ENCODE peak calls at places on chromosomes 16 and 17, in eight cellular contexts. P is CD8-positive, alpha-beta memory T cell; T is effector memory CD4-positive, alpha-beta T cell; E is tibial artery; S is adipocyte; C is neural progenitor cell; D is H1; Y is A549. H is an unnamed sample.

GRCh38 chr16:66617728-66618127 is 13.2 kb downstream of the CMTM3 start:
- DNase-seq in Y (no peak), C (no peak), D (no peak), P (no peak), T (no peak), E (peak; percentile 35), S (no peak), H (no peak)

GRCh38 chr17:38421224-38421841 is 6.9 kb upstream of the ARHGAP23 start:
- DNase-seq in E (no peak), S (peak; percentile 68), Y (no peak), P (no peak), D (no peak), T (no peak), C (peak; percentile 52), H (no peak)

GRCh38 chr17:45660474-45660873 is 123.6 kb upstream of the CRHR1 start:
- DNase-seq in S (no peak), Y (no peak), C (peak; percentile 79), D (no peak), E (peak; percentile 32), P (no peak), T (no peak), H (no peak)

GRCh38 chr17:40819528-40820125 is 2.8 kb downstream of the KRT10 start:
- DNase-seq in T (no peak), D (no peak), Y (peak; percentile 21), S (peak; percentile 44), E (no peak), C (no peak), P (no peak), H (no peak)

GRCh38 chr17:49573510-49574282 is 2.0 kb upstream of the NXPH3 start:
- DNase-seq in T (no peak), S (no peak), E (peak; percentile 72), P (no peak), C (no peak), Y (no peak), D (no peak), H (no peak)

GRCh38 chr17:40309938-40310510 is 1.0 kb downstream of the RARA start:
- DNase-seq in Y (no peak), P (peak; percentile 35), C (no peak), T (no peak), E (no peak), D (no peak), S (no peak), H (no peak)

GRCh38 chr16:3112058-3112880 is at the start of gene ZNF205:
- DNase-seq in P (no peak), E (peak; percentile 83), T (no peak), D (no peak), C (peak; percentile 85), S (peak; percentile 85), Y (peak; percentile 94), H (no peak)

GRCh38 chr16:66832661-66833305 is 2.0 kb upstream of the NAE1 start:
- DNase-seq in P (no peak), C (no peak), E (no peak), D (no peak), S (peak; percentile 61), T (no peak), Y (no peak), H (no peak)

GRCh38 chr16:22183901-22184614 is 21.8 kb downstream of the SDR42E2 start:
- DNase-seq in S (no peak), P (peak; percentile 24), D (no peak), C (peak; percentile 53), Y (no peak), T (no peak), E (no peak), H (no peak)

GRCh38 chr17:65290616-65291015 is 153.4 kb downstream of the RGS9 start:
- DNase-seq in D (no peak), P (no peak), T (no peak), C (no peak), S (no peak), Y (no peak), E (no peak), H (no peak)

GRCh38 chr17:18006495-18007239 is 32.3 kb downstream of the ATPAF2 start:
- DNase-seq in D (no peak), P (no peak), S (no peak), Y (no peak), T (no peak), E (no peak), C (peak; percentile 46), H (no peak)

GRCh38 chr17:7204335-7204734 is 15.3 kb downstream of the DLG4 start:
- DNase-seq in T (no peak), Y (no peak), S (no peak), C (no peak), E (no peak), D (no peak), P (no peak), H (no peak)
- H3K4me1 ChIP-seq in T (peaks cover 16% of the 10 kb centered on the region), Y (peaks cover 12% of the 10 kb centered on the region), S (peaks cover 7% of the 10 kb centered on the region), C (peaks cover 34% of the 10 kb centered on the region), E (peaks cover 18% of the 10 kb centered on the region), D (peaks cover 27% of the 10 kb centered on the region), P (peaks cover 20% of the 10 kb centered on the region), H (peaks cover 21% of the 10 kb centered on the region)

GRCh38 chr16:85195271-85195647 is 83.0 kb upstream of the CIBAR2 start:
- DNase-seq in E (no peak), P (no peak), T (no peak), C (no peak), Y (no peak), S (no peak), D (no peak), H (no peak)
- H3K4me1 ChIP-seq in E (peaks cover 19% of the 10 kb centered on the region), P (no peaks in the 10 kb centered on the region), T (no peaks in the 10 kb centered on the region), C (no peaks in the 10 kb centered on the region), Y (peaks cover 9% of the 10 kb centered on the region), S (peaks cover 60% of the 10 kb centered on the region), D (no peaks in the 10 kb centered on the region), H (no peaks in the 10 kb centered on the region)

GRCh38 chr16:70689035-70689969 is 3.4 kb upstream of the MTSS2 start:
- DNase-seq in D (no peak), S (no peak), Y (no peak), C (no peak), T (no peak), E (peak; percentile 86), P (no peak), H (peak; percentile 18)
- H3K4me1 ChIP-seq in D (peaks cover 30% of the 10 kb centered on the region), S (peaks cover 79% of the 10 kb centered on the region), Y (peaks cover 85% of the 10 kb centered on the region), C (peaks cover 26% of the 10 kb centered on the region), T (peaks cover 3% of the 10 kb centered on the region), E (peaks cover 89% of the 10 kb centered on the region), P (no peaks in the 10 kb centered on the region), H (peaks cover 7% of the 10 kb centered on the region)

GRCh38 chr16:12260119-12260646 is 283.6 kb downstream of the SNX29 start:
- DNase-seq in P (no peak), T (no peak), Y (no peak), E (no peak), S (no peak), C (no peak), D (no peak), H (no peak)

GRCh38 chr16:12256880-12257279 is 280.3 kb downstream of the SNX29 start:
- DNase-seq in P (no peak), C (no peak), T (no peak), E (no peak), Y (no peak), D (no peak), S (no peak), H (no peak)

GRCh38 chr16:12257926-12258561 is 281.5 kb downstream of the SNX29 start:
- DNase-seq in D (no peak), P (no peak), C (peak; percentile 41), Y (no peak), T (no peak), E (peak; percentile 45), S (no peak), H (no peak)

GRCh38 chr16:12259258-12259657 is 282.7 kb downstream of the SNX29 start:
- DNase-seq in S (no peak), T (no peak), D (no peak), C (no peak), E (no peak), Y (no peak), P (no peak), H (no peak)

DNA sequence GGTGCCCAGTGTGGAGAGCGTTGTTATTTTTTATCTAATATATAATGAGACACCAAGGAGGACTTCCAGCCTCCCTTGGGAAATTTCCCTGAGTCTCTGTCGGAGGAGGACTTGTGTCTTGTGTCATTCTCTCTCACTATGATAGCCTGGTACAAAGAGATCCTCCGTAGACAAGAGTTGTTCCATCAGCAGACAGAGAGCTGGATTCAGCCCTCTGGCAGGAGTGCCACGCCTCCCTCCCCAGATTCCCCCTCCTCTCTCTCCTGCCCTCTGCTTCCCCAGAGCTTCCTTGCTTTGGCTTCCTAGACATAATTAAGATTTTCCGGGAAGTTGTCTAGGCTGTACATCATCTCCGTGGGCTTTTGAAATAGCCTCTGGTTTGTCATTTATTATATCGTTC is 282.3 kb downstream of the SNX29 start:
- DNase-seq in P (no peak), E (no peak), S (no peak), C (no peak), Y (no peak), D (no peak), T (no peak), H (no peak)
- H3K4me1 ChIP-seq in P (no peaks in the 10 kb centered on the region), E (no peaks in the 10 kb centered on the region), S (no peaks in the 10 kb centered on the region), C (peaks cover 6% of the 10 kb centered on the region), Y (peaks cover 15% of the 10 kb centered on the region), D (no peaks in the 10 kb centered on the region), T (no peaks in the 10 kb centered on the region), H (no peaks in the 10 kb centered on the region)

GRCh38 chr16:14298374-14299122 is 227.4 kb downstream of the MRTFB start:
- DNase-seq in P (no peak), D (no peak), C (no peak), S (no peak), E (no peak), Y (no peak), T (no peak), H (no peak)

GRCh38 chr16:14302399-14303181 is 231.5 kb downstream of the MRTFB start:
- DNase-seq in T (no peak), C (peak; percentile 79), E (no peak), S (peak; percentile 64), D (no peak), Y (no peak), P (peak; percentile 33), H (no peak)

GRCh38 chr16:14301150-14302030 is 230.3 kb downstream of the MRTFB start:
- DNase-seq in T (no peak), Y (peak; percentile 65), S (peak; percentile 60), D (no peak), C (peak; percentile 42), E (peak; percentile 80), P (peak; percentile 36), H (no peak)

GRCh38 chr16:14302031-14302398 is 230.9 kb downstream of the MRTFB start:
- DNase-seq in C (peak; percentile 82), T (no peak), Y (peak; percentile 56), E (peak; percentile 88), P (no peak), S (peak; percentile 91), D (no peak), H (no peak)

GRCh38 chr16:14300631-14301149 is 229.6 kb downstream of the MRTFB start:
- DNase-seq in C (peak; percentile 62), Y (peak; percentile 78), P (peak; percentile 33), E (peak; percentile 91), S (peak; percentile 95), T (no peak), D (no peak), H (no peak)
- H3K4me1 ChIP-seq in C (peaks cover 10% of the 10 kb centered on the region), Y (peaks cover 9% of the 10 kb centered on the region), P (peaks cover 18% of the 10 kb centered on the region), E (peaks cover 26% of the 10 kb centered on the region), S (peaks cover 10% of the 10 kb centered on the region), T (peaks cover 13% of the 10 kb centered on the region), D (peaks cover 12% of the 10 kb centered on the region), H (peaks cover 17% of the 10 kb centered on the region)

H was measured in CD4-positive, alpha-beta memory T cell.